ENCODE peak calls at places on chromosome 6, in nine cellular contexts. One of them, this sample, is unnamed.

GRCh38 chr6:28553986-28554881 is 28.6 kb downstream of the GPX5 start:
- DNase-seq in brain microvascular endothelial cell: no peak
- DNase-seq in left lung: no peak
- DNase-seq in ovary: no peak
- DNase-seq in HCT116: no peak
- DNase-seq in lower leg skin: no peak
- DNase-seq in fibroblast of lung: peak
- DNase-seq in psoas muscle: no peak
- DNase-seq in esophagus squamous epithelium: no peak
- DNase-seq in this sample: no peak

GRCh38 chr6:136599324-136600011 is 49.2 kb upstream of the MAP7 start:
- DNase-seq in left lung: no peak
- DNase-seq in fibroblast of lung: peak
- DNase-seq in psoas muscle: peak
- DNase-seq in HCT116: no peak
- DNase-seq in ovary: no peak
- DNase-seq in lower leg skin: no peak
- DNase-seq in brain microvascular endothelial cell: no peak
- DNase-seq in esophagus squamous epithelium: no peak
- DNase-seq in this sample: no peak

GRCh38 chr6:21603516-21603952 is 10.0 kb downstream of the SOX4 start:
- DNase-seq in brain microvascular endothelial cell: no peak
- DNase-seq in left lung: no peak
- DNase-seq in fibroblast of lung: no peak
- DNase-seq in HCT116: no peak
- DNase-seq in esophagus squamous epithelium: no peak
- DNase-seq in psoas muscle: no peak
- DNase-seq in lower leg skin: no peak
- DNase-seq in ovary: no peak
- DNase-seq in this sample: no peak

GRCh38 chr6:17276766-17277165 is 4.4 kb upstream of the RBM24 start:
- DNase-seq in psoas muscle: peak
- DNase-seq in esophagus squamous epithelium: no peak
- DNase-seq in ovary: no peak
- DNase-seq in brain microvascular endothelial cell: no peak
- DNase-seq in fibroblast of lung: no peak
- DNase-seq in left lung: no peak
- DNase-seq in lower leg skin: no peak
- DNase-seq in HCT116: no peak
- DNase-seq in this sample: no peak

GRCh38 chr6:53439556-53439955 is 90.8 kb upstream of the ELOVL5 start:
- DNase-seq in fibroblast of lung: peak
- DNase-seq in left lung: no peak
- DNase-seq in esophagus squamous epithelium: no peak
- DNase-seq in HCT116: no peak
- DNase-seq in brain microvascular endothelial cell: peak
- DNase-seq in lower leg skin: no peak
- DNase-seq in ovary: no peak
- DNase-seq in psoas muscle: no peak
- DNase-seq in this sample: no peak

GRCh38 chr6:25133479-25133878 is 145.7 kb upstream of the CARMIL1 start:
- DNase-seq in HCT116: no peak
- DNase-seq in brain microvascular endothelial cell: no peak
- DNase-seq in ovary: no peak
- DNase-seq in psoas muscle: no peak
- DNase-seq in esophagus squamous epithelium: no peak
- DNase-seq in left lung: no peak
- DNase-seq in lower leg skin: no peak
- DNase-seq in fibroblast of lung: no peak
- DNase-seq in this sample: no peak

GRCh38 chr6:139967497-139967896 is 593.0 kb upstream of the CITED2 start:
- DNase-seq in HCT116: no peak
- DNase-seq in lower leg skin: no peak
- DNase-seq in ovary: no peak
- DNase-seq in left lung: no peak
- DNase-seq in psoas muscle: no peak
- DNase-seq in brain microvascular endothelial cell: no peak
- DNase-seq in fibroblast of lung: no peak
- DNase-seq in esophagus squamous epithelium: no peak
- DNase-seq in this sample: no peak

GRCh38 chr6:124069230-124069815 is 265.7 kb downstream of the NKAIN2 start:
- DNase-seq in brain microvascular endothelial cell: no peak
- DNase-seq in fibroblast of lung: no peak
- DNase-seq in esophagus squamous epithelium: no peak
- DNase-seq in ovary: no peak
- DNase-seq in HCT116: no peak
- DNase-seq in psoas muscle: no peak
- DNase-seq in lower leg skin: no peak
- DNase-seq in left lung: no peak
- DNase-seq in this sample: no peak

GRCh38 chr6:95693108-95693507 is 115.8 kb downstream of the MANEA start:
- DNase-seq in ovary: no peak
- DNase-seq in fibroblast of lung: no peak
- DNase-seq in left lung: no peak
- DNase-seq in esophagus squamous epithelium: no peak
- DNase-seq in psoas muscle: no peak
- DNase-seq in lower leg skin: no peak
- DNase-seq in brain microvascular endothelial cell: no peak
- DNase-seq in HCT116: no peak
- DNase-seq in this sample: no peak

GRCh38 chr6:157759028-157759427 is 64.0 kb upstream of the SNX9 start:
- DNase-seq in lower leg skin: no peak
- DNase-seq in left lung: no peak
- DNase-seq in ovary: no peak
- DNase-seq in esophagus squamous epithelium: no peak
- DNase-seq in psoas muscle: no peak
- DNase-seq in HCT116: no peak
- DNase-seq in fibroblast of lung: no peak
- DNase-seq in brain microvascular endothelial cell: no peak
- DNase-seq in this sample: no peak

GRCh38 chr6:22888147-22888831 is 318.9 kb downstream of the HDGFL1 start:
- DNase-seq in esophagus squamous epithelium: no peak
- DNase-seq in psoas muscle: no peak
- DNase-seq in ovary: no peak
- DNase-seq in lower leg skin: no peak
- DNase-seq in brain microvascular endothelial cell: no peak
- DNase-seq in left lung: no peak
- DNase-seq in fibroblast of lung: no peak
- DNase-seq in HCT116: no peak
- DNase-seq in this sample: no peak

GRCh38 chr6:122049341-122049740 is 350.1 kb upstream of the HSF2 start:
- DNase-seq in lower leg skin: no peak
- DNase-seq in esophagus squamous epithelium: no peak
- DNase-seq in psoas muscle: no peak
- DNase-seq in HCT116: no peak
- DNase-seq in ovary: peak
- DNase-seq in brain microvascular endothelial cell: peak
- DNase-seq in fibroblast of lung: peak
- DNase-seq in left lung: no peak
- DNase-seq in this sample: no peak
- H3K4me3 ChIP-seq in lower leg skin: no peak
- H3K4me3 ChIP-seq in esophagus squamous epithelium: no peak
- H3K4me3 ChIP-seq in psoas muscle: peak
- H3K4me3 ChIP-seq in HCT116: no peak
- H3K4me3 ChIP-seq in ovary: no peak
- H3K4me3 ChIP-seq in brain microvascular endothelial cell: no peak
- H3K4me3 ChIP-seq in fibroblast of lung: no peak
- H3K4me3 ChIP-seq in left lung: no peak
- H3K4me3 ChIP-seq in this sample: no peak

GRCh38 chr6:127564761-127565160 is 12.2 kb upstream of the C6orf58 start:
- DNase-seq in fibroblast of lung: no peak
- DNase-seq in esophagus squamous epithelium: no peak
- DNase-seq in brain microvascular endothelial cell: no peak
- DNase-seq in left lung: no peak
- DNase-seq in lower leg skin: no peak
- DNase-seq in ovary: no peak
- DNase-seq in HCT116: no peak
- DNase-seq in psoas muscle: no peak
- DNase-seq in this sample: no peak
- TF ChIP-seq CTCF in fibroblast of lung: no peak
- TF ChIP-seq CTCF in esophagus squamous epithelium: no peak
- TF ChIP-seq CTCF in brain microvascular endothelial cell: no peak
- TF ChIP-seq CTCF in left lung: no peak
- TF ChIP-seq CTCF in lower leg skin: no peak
- TF ChIP-seq CTCF in ovary: no peak
- TF ChIP-seq CTCF in HCT116: no peak
- TF ChIP-seq CTCF in psoas muscle: no peak
- TF ChIP-seq CTCF in this sample: no peak

GRCh38 chr6:30645989-30646388 is 944 bp upstream of the C6orf136 start:
- DNase-seq in esophagus squamous epithelium: no peak
- DNase-seq in HCT116: no peak
- DNase-seq in left lung: no peak
- DNase-seq in lower leg skin: no peak
- DNase-seq in brain microvascular endothelial cell: no peak
- DNase-seq in psoas muscle: no peak
- DNase-seq in fibroblast of lung: no peak
- DNase-seq in ovary: no peak
- DNase-seq in this sample: no peak
- H3K4me3 ChIP-seq in esophagus squamous epithelium: no peak
- H3K4me3 ChIP-seq in HCT116: no peak
- H3K4me3 ChIP-seq in left lung: no peak
- H3K4me3 ChIP-seq in lower leg skin: no peak
- H3K4me3 ChIP-seq in brain microvascular endothelial cell: no peak
- H3K4me3 ChIP-seq in psoas muscle: no peak
- H3K4me3 ChIP-seq in fibroblast of lung: no peak
- H3K4me3 ChIP-seq in ovary: no peak
- H3K4me3 ChIP-seq in this sample: no peak

GRCh38 chr6:127515234-127515793 is 3.8 kb downstream of the MTCL3 start:
- DNase-seq in lower leg skin: peak
- DNase-seq in ovary: peak
- DNase-seq in fibroblast of lung: peak
- DNase-seq in psoas muscle: no peak
- DNase-seq in brain microvascular endothelial cell: peak
- DNase-seq in HCT116: no peak
- DNase-seq in left lung: no peak
- DNase-seq in esophagus squamous epithelium: no peak
- DNase-seq in this sample: no peak
- TF ChIP-seq CTCF in lower leg skin: no peak
- TF ChIP-seq CTCF in ovary: no peak
- TF ChIP-seq CTCF in fibroblast of lung: peak
- TF ChIP-seq CTCF in psoas muscle: no peak
- TF ChIP-seq CTCF in brain microvascular endothelial cell: peak
- TF ChIP-seq CTCF in HCT116: no peak
- TF ChIP-seq CTCF in left lung: no peak
- TF ChIP-seq CTCF in esophagus squamous epithelium: no peak
- TF ChIP-seq CTCF in this sample: no peak

DNA sequence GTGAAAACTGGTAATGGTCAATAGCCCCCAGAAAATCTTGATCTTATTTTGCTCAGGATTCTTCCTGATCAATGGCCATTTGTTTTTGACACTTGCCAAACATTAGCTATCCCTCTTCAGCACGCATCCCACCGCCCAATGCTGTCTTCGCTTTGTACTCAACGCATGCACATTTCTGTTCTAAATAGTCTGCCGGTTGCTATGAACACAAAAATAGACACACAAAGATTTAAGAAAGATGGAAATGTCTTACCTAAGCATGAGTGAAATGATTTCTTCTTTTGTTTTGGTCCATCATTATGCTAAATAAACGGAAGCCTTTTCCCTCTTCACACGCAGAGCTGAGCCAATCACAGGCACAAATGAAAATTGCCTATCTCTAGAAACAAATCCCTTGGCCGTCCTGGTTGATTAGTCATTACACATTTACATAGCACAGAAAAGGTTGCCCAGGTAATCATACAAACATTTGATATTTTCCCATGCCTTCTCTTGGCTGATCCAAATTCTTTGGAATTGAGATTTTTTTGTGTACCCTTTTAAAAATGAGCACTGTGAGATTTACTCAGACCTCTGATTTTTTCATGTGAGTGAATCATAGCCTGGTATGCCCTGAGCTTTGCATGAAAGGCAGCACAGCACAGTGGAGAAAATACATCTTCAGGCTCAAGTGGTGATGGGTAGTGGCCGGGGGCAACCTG is 70.5 kb upstream of the FAM184A start:
- DNase-seq in left lung: no peak
- DNase-seq in psoas muscle: no peak
- DNase-seq in lower leg skin: no peak
- DNase-seq in fibroblast of lung: no peak
- DNase-seq in esophagus squamous epithelium: no peak
- DNase-seq in HCT116: no peak
- DNase-seq in brain microvascular endothelial cell: peak
- DNase-seq in ovary: no peak
- DNase-seq in this sample: no peak
- H3K4me3 ChIP-seq in left lung: no peak
- H3K4me3 ChIP-seq in psoas muscle: no peak
- H3K4me3 ChIP-seq in lower leg skin: no peak
- H3K4me3 ChIP-seq in fibroblast of lung: no peak
- H3K4me3 ChIP-seq in esophagus squamous epithelium: peak
- H3K4me3 ChIP-seq in HCT116: no peak
- H3K4me3 ChIP-seq in brain microvascular endothelial cell: no peak
- H3K4me3 ChIP-seq in ovary: no peak
- H3K4me3 ChIP-seq in this sample: no peak

This sample was measured in GM06990.